ENCODE peak calls at places on chromosomes 16 and 17, in six cellular contexts. D is left ventricle myocardium inferior, N is IMR-90, U is body of pancreas, E is heart right ventricle, H is psoas muscle. R is an unnamed sample.
A peak's percentile ranks its signal among the peaks of the same experiment; 100 is the strongest.

GRCh38 chr16:71698491-71698890 is 26.0 kb downstream of the PHLPP2 start:
- DNase-seq in U (no peak), D (no peak), H (no peak), E (no peak), N (no peak), R (no peak)

GRCh38 chr17:73474370-73474988 is 162.7 kb upstream of the CDC42EP4 start:
- DNase-seq in N (peak; percentile 39), D (peak; percentile 79), E (peak; percentile 84), H (peak; percentile 72), U (peak; percentile 68), R (peak; percentile 54)

GRCh38 chr17:59753522-59754467 is 46.3 kb downstream of the VMP1 start:
- DNase-seq in E (peak; percentile 43), N (peak; percentile 93), U (no peak), D (no peak), H (no peak), R (no peak)

GRCh38 chr16:10741844-10742243 is 1.8 kb upstream of the NUBP1 start:
- DNase-seq in D (peak; percentile 76), U (peak; percentile 74), H (no peak), N (peak; percentile 36), E (peak; percentile 82), R (no peak)

GRCh38 chr17:36940313-36941264 is 3.3 kb downstream of the LHX1 start:
- DNase-seq in D (no peak), U (no peak), E (no peak), N (no peak), H (no peak), R (no peak)

GRCh38 chr16:81350306-81350615 is 35.5 kb downstream of the GAN start:
- DNase-seq in U (no peak), H (no peak), D (no peak), E (no peak), N (peak; percentile 9), R (no peak)

GRCh38 chr17:43860077-43860725 is 13.2 kb downstream of the CD300LG start:
- DNase-seq in U (no peak), D (no peak), N (no peak), H (no peak), E (no peak), R (no peak)

GRCh38 chr17:77914440-77915254 is 43.9 kb upstream of the TNRC6C start:
- DNase-seq in H (no peak), D (no peak), U (peak; percentile 32), E (no peak), N (no peak), R (no peak)

GRCh38 chr16:28623172-28623711 is 13.4 kb upstream of the SULT1A1 start:
- DNase-seq in N (no peak), H (peak; percentile 74), U (peak; percentile 84), D (peak; percentile 37), E (no peak), R (peak; percentile 57)

GRCh38 chr16:14436410-14436955 is 193.6 kb downstream of the PARN start:
- DNase-seq in D (no peak), U (no peak), E (no peak), H (peak; percentile 83), N (no peak), R (no peak)

GRCh38 chr17:28057731-28058246 is 15.3 kb downstream of the NLK start:
- DNase-seq in D (no peak), H (no peak), E (no peak), U (no peak), N (peak; percentile 83), R (no peak)

GRCh38 chr16:10866196-10866976 is 10.6 kb upstream of the CIITA start:
- DNase-seq in N (no peak), H (no peak), E (no peak), D (peak; percentile 48), U (no peak), R (no peak)

GRCh38 chr17:3877220-3877619 is 15.6 kb downstream of the CAMKK1 start:
- DNase-seq in E (no peak), D (no peak), N (no peak), H (no peak), U (no peak), R (no peak)

GRCh38 chr17:80816241-80817103 is 175.2 kb upstream of the CHMP6 start:
- DNase-seq in D (no peak), E (no peak), H (peak; percentile 51), U (no peak), N (no peak), R (no peak)

GRCh38 chr16:66036775-66037715 is 329.4 kb upstream of the CDH5 start:
- DNase-seq in H (peak; percentile 70), U (no peak), E (no peak), N (no peak), D (no peak), R (no peak)

GRCh38 chr17:82922646-82923045 is 82.8 kb upstream of the ZNF750 start:
- DNase-seq in N (no peak), D (no peak), H (peak; percentile 49), U (peak; percentile 82), E (no peak), R (no peak)

GRCh38 chr17:65564793-65565192 is 3.3 kb upstream of the AXIN2 start:
- DNase-seq in D (no peak), E (peak; percentile 56), U (peak; percentile 81), H (no peak), N (peak; percentile 40), R (no peak)

GRCh38 chr17:33667671-33668070 is 374.6 kb upstream of the ASIC2 start:
- DNase-seq in E (peak; percentile 47), U (no peak), D (no peak), H (no peak), N (no peak), R (no peak)

GRCh38 chr16:49608095-49608494 is 234.5 kb downstream of the C16orf78 start:
- DNase-seq in D (no peak), U (no peak), N (no peak), E (no peak), H (no peak), R (no peak)

GRCh38 chr16:71594000-71594646 is 17.2 kb upstream of the TAT start:
- DNase-seq in U (no peak), D (no peak), H (no peak), E (no peak), N (no peak), R (no peak)

GRCh38 chr17:68468785-68469184 is 11.5 kb upstream of the WIPI1 start:
- DNase-seq in U (no peak), E (no peak), D (no peak), N (peak; percentile 12), H (no peak), R (no peak)

GRCh38 chr17:73657473-73658116 is 13.3 kb upstream of the SDK2 start:
- DNase-seq in H (no peak), E (peak; percentile 41), U (peak; percentile 73), D (peak; percentile 52), N (no peak), R (peak; percentile 39)

GRCh38 chr17:77451271-77451893 is 310.6 kb downstream of the SEC14L1 start:
- DNase-seq in U (peak; percentile 71), D (peak; percentile 77), E (peak; percentile 66), H (peak; percentile 78), N (peak; percentile 69), R (no peak)

GRCh38 chr17:33328129-33328528 is 35.0 kb upstream of the ASIC2 start:
- DNase-seq in N (peak; percentile 4), D (no peak), E (no peak), U (no peak), H (no peak), R (no peak)

GRCh38 chr16:56684926-56685590 is 2.8 kb downstream of the MT1X start:
- DNase-seq in D (no peak), E (no peak), H (peak; percentile 80), N (no peak), U (peak; percentile 80), R (no peak)

GRCh38 chr17:39722965-39723848 is 7.1 kb downstream of the MIEN1 start:
- DNase-seq in H (no peak), D (no peak), E (no peak), U (no peak), N (no peak), R (no peak)

GRCh38 chr17:80442764-80443163 is 27.8 kb downstream of the ENDOV start:
- DNase-seq in U (no peak), D (no peak), E (no peak), H (no peak), N (no peak), R (no peak)

GRCh38 chr16:369866-370436 is 387 bp downstream of the MRPL28 start:
- DNase-seq in U (peak; percentile 36), H (no peak), D (no peak), N (no peak), E (no peak), R (no peak)

GRCh38 chr16:31204871-31205666 is 2.5 kb upstream of the PYCARD start:
- DNase-seq in U (no peak), H (no peak), E (no peak), D (no peak), N (no peak), R (no peak)
- H3K27ac ChIP-seq in U (no peak overlapping the region), H (no peak overlapping the region), E (no peak overlapping the region), D (no peak overlapping the region), N (no peak overlapping the region), R (no peak overlapping the region)

GRCh38 chr17:20992987-20993862 is 49.6 kb downstream of the USP22 start:
- DNase-seq in H (peak; percentile 76), N (peak; percentile 71), D (peak; percentile 61), U (peak; percentile 82), E (peak; percentile 56), R (peak; percentile 58)
- TF ChIP-seq CTCF in H (peak; percentile 83), N (peak; percentile 93), D (peak; percentile 88), U (peak; percentile 94), E (peak; percentile 89), R (peak; percentile 71)

GRCh38 chr17:8380049-8380448 is 2.9 kb downstream of the RPL26 start:
- DNase-seq in U (no peak), D (no peak), N (no peak), E (no peak), H (no peak), R (no peak)

GRCh38 chr17:8375738-8376259 is 705 bp downstream of the KRABD2 start:
- DNase-seq in H (no peak), E (no peak), U (peak; percentile 26), N (peak; percentile 29), D (no peak), R (no peak)

GRCh38 chr17:8376302-8377067 is at the start of gene KRABD2:
- DNase-seq in D (peak; percentile 92), E (peak; percentile 92), U (peak; percentile 97), N (peak; percentile 79), H (peak; percentile 96), R (peak; percentile 90)

GRCh38 chr17:8382052-8382879 is 727 bp downstream of the RPL26 start:
- DNase-seq in E (no peak), U (no peak), N (no peak), D (no peak), H (no peak), R (no peak)

DNA sequence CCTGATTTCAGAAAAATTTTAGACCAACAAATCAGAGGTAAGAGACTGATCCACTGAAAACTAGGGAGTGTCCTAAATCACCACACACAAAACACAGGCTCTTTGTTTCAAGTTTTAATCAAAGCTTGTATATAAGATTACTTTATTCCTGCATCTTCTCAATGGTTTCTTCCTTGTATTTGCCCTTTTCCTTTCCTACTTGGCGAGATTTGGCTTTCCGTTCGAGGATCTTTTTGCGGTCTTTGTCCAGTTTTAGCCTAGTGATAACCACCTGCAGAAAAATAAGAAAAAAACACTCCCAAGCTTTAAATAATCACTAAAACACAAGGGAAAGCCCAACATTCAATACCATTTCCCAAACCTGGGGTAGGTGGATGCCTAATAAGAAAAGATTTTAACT is 918 bp upstream of the KRABD2 start:
- DNase-seq in N (no peak), E (no peak), D (no peak), U (no peak), H (no peak), R (no peak)
- H3K27ac ChIP-seq in N (no peak overlapping the region), E (peak overlapping the region; percentile 94), D (peak overlapping the region; percentile 98), U (no peak overlapping the region), H (peak overlapping the region; percentile 85), R (no peak overlapping the region)

GRCh38 chr16:84959045-84959576 is 52.2 kb downstream of the ZDHHC7 start:
- DNase-seq in H (no peak), D (no peak), U (no peak), E (no peak), N (no peak), R (no peak)
- TF ChIP-seq CTCF in H (no peak), D (no peak), U (no peak), E (no peak), N (peak; percentile 43), R (no peak)

GRCh38 chr17:49146620-49147306 is 14.2 kb downstream of the B4GALNT2 start:
- DNase-seq in D (no peak), U (no peak), N (peak; percentile 100), E (no peak), H (no peak), R (no peak)
- H3K27ac ChIP-seq in D (no peak overlapping the region), U (no peak overlapping the region), N (peak overlapping the region; percentile 89), E (no peak overlapping the region), H (no peak overlapping the region), R (no peak overlapping the region)